ENCODE peak calls at places on chromosomes 2 and 18, in eight cellular contexts. I is K562, M is cardiac muscle cell, O is endothelial cell of umbilical vein, P is right lobe of liver, L is gastrocnemius medialis, B is MM.1S, R is colonic mucosa. E is an unnamed sample.
A peak's percentile ranks its signal among the peaks of the same experiment; 100 is the strongest.

GRCh38 chr2:127413782-127414743 is 4.2 kb upstream of the PROC start:
- DNase-seq in I (no peak), M (peak; percentile 59), O (peak; percentile 74), P (no peak), L (no peak), B (no peak), R (no peak), E (no peak)

GRCh38 chr2:207474871-207475485 is 54.8 kb upstream of the CREB1 start:
- DNase-seq in I (peak; percentile 30), M (peak; percentile 75), O (peak; percentile 67), P (no peak), L (no peak), B (peak; percentile 52), R (peak; percentile 39), E (peak; percentile 59)

GRCh38 chr2:25894135-25894830 is 16.0 kb upstream of the ASXL2 start:
- DNase-seq in I (no peak), M (peak; percentile 77), O (peak; percentile 79), P (peak; percentile 47), L (peak; percentile 20), B (no peak), R (peak; percentile 54), E (peak; percentile 58)

GRCh38 chr2:144132357-144132756 is 387.6 kb downstream of the ZEB2 start:
- DNase-seq in I (no peak), M (no peak), O (no peak), P (no peak), L (no peak), B (no peak), R (no peak), E (no peak)

GRCh38 chr2:238143239-238143951 is 4.9 kb downstream of the KLHL30 start:
- DNase-seq in I (no peak), M (peak; percentile 35), O (no peak), P (no peak), L (peak; percentile 97), B (no peak), R (no peak), E (no peak)

GRCh38 chr2:64695656-64696310 is 42.1 kb upstream of the SERTAD2 start:
- DNase-seq in I (no peak), M (peak; percentile 39), O (peak; percentile 72), P (no peak), L (no peak), B (no peak), R (no peak), E (no peak)

GRCh38 chr2:8546319-8547283 is 135.3 kb upstream of the ID2 start:
- DNase-seq in I (no peak), M (peak; percentile 24), O (no peak), P (no peak), L (peak; percentile 4), B (no peak), R (peak; percentile 20), E (no peak)

GRCh38 chr2:238082858-238083257 is 17.3 kb upstream of the ESPNL start:
- DNase-seq in I (no peak), M (no peak), O (no peak), P (no peak), L (no peak), B (no peak), R (no peak), E (no peak)

GRCh38 chr2:71933467-71934319 is 214.0 kb downstream of the CYP26B1 start:
- DNase-seq in I (peak; percentile 6), M (peak; percentile 67), O (no peak), P (no peak), L (no peak), B (no peak), R (peak; percentile 21), E (no peak)

GRCh38 chr18:2898131-2898640 is 51.4 kb downstream of the EMILIN2 start:
- DNase-seq in I (no peak), M (no peak), O (no peak), P (no peak), L (no peak), B (no peak), R (no peak), E (no peak)

GRCh38 chr18:77147418-77147852 is 14.9 kb upstream of the MBP start:
- DNase-seq in I (no peak), M (no peak), O (peak; percentile 44), P (no peak), L (no peak), B (no peak), R (no peak), E (peak; percentile 67)

GRCh38 chr2:119227346-119227745 is 3.7 kb downstream of the STEAP3 start:
- DNase-seq in I (no peak), M (no peak), O (no peak), P (no peak), L (no peak), B (no peak), R (no peak), E (no peak)

GRCh38 chr18:24114924-24115549 is 23.8 kb upstream of the CABYR start:
- DNase-seq in I (no peak), M (no peak), O (no peak), P (no peak), L (no peak), B (no peak), R (no peak), E (no peak)

GRCh38 chr18:42404151-42404550 is 449.1 kb downstream of the PIK3C3 start:
- DNase-seq in I (no peak), M (no peak), O (no peak), P (no peak), L (no peak), B (no peak), R (no peak), E (no peak)

GRCh38 chr2:191148766-191149165 is 2.0 kb downstream of the STAT4 start:
- DNase-seq in I (no peak), M (no peak), O (no peak), P (no peak), L (no peak), B (no peak), R (no peak), E (no peak)

GRCh38 chr2:163213699-163214098 is 375.1 kb upstream of the KCNH7 start:
- DNase-seq in I (no peak), M (peak; percentile 55), O (no peak), P (no peak), L (no peak), B (peak; percentile 20), R (no peak), E (no peak)

GRCh38 chr18:29160123-29160522 is 983.2 kb upstream of the CDH2 start:
- DNase-seq in I (no peak), M (no peak), O (peak; percentile 12), P (no peak), L (no peak), B (no peak), R (no peak), E (no peak)

GRCh38 chr2:43073373-43073772 is 153.0 kb downstream of the ZFP36L2 start:
- DNase-seq in I (peak; percentile 76), M (peak; percentile 57), O (no peak), P (no peak), L (no peak), B (no peak), R (no peak), E (no peak)
- H3K4me1 ChIP-seq in I (peaks cover 30% of the 10 kb centered on the region), M (peaks cover 25% of the 10 kb centered on the region), O (peaks cover 28% of the 10 kb centered on the region), P (no peaks in the 10 kb centered on the region), L (peaks cover 61% of the 10 kb centered on the region), B (no peaks in the 10 kb centered on the region), R (no peaks in the 10 kb centered on the region), E (peaks cover 38% of the 10 kb centered on the region)

DNA sequence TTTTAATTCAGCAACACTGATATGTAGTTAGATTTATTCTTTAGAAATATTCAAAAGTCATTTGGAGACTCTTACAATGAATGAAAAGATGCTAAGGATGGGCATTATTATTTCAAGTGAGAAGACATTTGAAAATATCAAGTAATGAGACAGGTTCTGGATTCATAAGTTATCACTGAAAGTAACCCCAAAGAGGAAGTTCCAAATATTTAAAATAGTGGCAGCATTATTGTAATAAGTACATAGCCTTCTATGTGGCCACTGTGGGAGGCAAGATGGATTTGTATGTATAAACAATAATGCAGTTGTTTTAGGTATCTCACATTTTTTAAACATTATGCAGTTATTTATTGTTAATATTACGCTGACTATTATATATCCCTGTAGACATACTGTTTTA is 29.7 kb downstream of the ZC3H6 start:
- DNase-seq in I (no peak), M (no peak), O (no peak), P (no peak), L (no peak), B (no peak), R (no peak), E (no peak)
- H3K4me1 ChIP-seq in I (no peaks in the 10 kb centered on the region), M (no peaks in the 10 kb centered on the region), O (peaks cover 28% of the 10 kb centered on the region), P (no peaks in the 10 kb centered on the region), L (no peaks in the 10 kb centered on the region), B (peaks cover 7% of the 10 kb centered on the region), R (no peaks in the 10 kb centered on the region), E (no peaks in the 10 kb centered on the region)

GRCh38 chr2:11746807-11747459 is 501 bp downstream of the LPIN1 start:
- DNase-seq in I (no peak), M (peak; percentile 22), O (peak; percentile 51), P (peak; percentile 28), L (peak; percentile 67), B (peak; percentile 44), R (peak; percentile 66), E (no peak)

GRCh38 chr2:11743846-11744553 is 2.4 kb upstream of the LPIN1 start:
- DNase-seq in I (peak; percentile 96), M (peak; percentile 100), O (peak; percentile 99), P (peak; percentile 94), L (peak; percentile 98), B (peak; percentile 69), R (peak; percentile 96), E (peak; percentile 98)

GRCh38 chr2:11746376-11746806 is at the start of gene LPIN1:
- DNase-seq in I (peak; percentile 92), M (peak; percentile 93), O (peak; percentile 71), P (peak; percentile 93), L (peak; percentile 89), B (peak; percentile 88), R (peak; percentile 91), E (peak; percentile 96)

GRCh38 chr2:11744631-11745394 is 1.6 kb upstream of the LPIN1 start:
- DNase-seq in I (peak; percentile 44), M (peak; percentile 52), O (peak; percentile 37), P (no peak), L (peak; percentile 66), B (peak; percentile 83), R (peak; percentile 38), E (peak; percentile 57)

GRCh38 chr2:11745613-11746375 is 638 bp upstream of the LPIN1 start:
- DNase-seq in I (no peak), M (no peak), O (no peak), P (peak; percentile 34), L (no peak), B (no peak), R (no peak), E (no peak)
- H3K4me1 ChIP-seq in I (peaks cover 69% of the 10 kb centered on the region), M (peaks cover 53% of the 10 kb centered on the region), O (peaks cover 56% of the 10 kb centered on the region), P (peaks cover 31% of the 10 kb centered on the region), L (peaks cover 42% of the 10 kb centered on the region), B (peaks cover 44% of the 10 kb centered on the region), R (peaks cover 21% of the 10 kb centered on the region), E (peaks cover 34% of the 10 kb centered on the region)

DNA sequence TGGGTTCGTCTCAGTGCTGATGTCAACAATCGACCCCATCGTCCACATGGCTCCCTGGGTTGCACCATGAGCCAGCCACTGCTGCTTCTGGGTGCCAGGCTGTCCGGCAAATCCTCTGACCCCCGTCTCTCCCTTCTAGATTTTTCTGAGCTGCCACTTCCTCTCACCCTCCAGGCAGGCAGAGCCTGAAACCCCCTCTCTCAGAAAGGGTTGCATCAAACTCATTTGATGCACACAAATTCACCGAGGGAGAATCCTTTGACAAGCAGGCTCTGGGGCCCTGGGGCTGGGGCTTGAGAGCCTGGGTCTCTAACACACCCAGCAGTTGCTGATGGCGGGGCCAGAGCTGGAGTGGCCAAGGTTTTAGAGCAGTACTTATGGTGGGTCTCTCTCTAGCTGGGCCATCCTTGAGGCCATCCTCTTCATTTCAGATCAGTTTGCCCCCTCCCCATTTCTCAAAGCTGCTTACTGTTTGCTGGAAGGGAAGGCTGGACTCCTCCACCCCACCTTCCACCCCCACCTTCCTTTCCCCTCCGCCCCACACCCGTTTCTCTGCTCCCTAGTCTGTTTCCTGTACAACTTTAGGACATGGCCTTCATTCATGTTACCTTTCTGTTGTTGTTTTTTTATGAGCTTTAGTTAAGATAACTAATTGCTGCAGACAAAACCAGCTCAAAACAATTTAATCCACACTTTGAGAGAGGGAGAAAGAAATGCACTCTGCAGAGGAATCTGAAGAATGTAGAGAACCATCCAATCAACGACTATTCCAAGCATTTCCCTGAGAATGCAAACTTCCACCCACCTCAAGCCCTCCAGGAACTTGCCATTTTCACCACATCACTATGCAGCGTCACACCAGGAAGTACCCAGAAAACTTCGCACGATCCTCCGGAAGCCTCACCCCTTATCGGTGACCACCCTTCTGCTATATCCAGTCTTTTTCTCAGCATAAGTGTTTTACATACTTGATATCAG is 69.5 kb downstream of the ARL4C start:
- DNase-seq in I (no peak), M (peak; percentile 92), O (peak; percentile 75), P (no peak), L (no peak), B (no peak), R (no peak), E (no peak)
- H3K4me1 ChIP-seq in I (no peaks in the 10 kb centered on the region), M (peaks cover 17% of the 10 kb centered on the region), O (peaks cover 27% of the 10 kb centered on the region), P (no peaks in the 10 kb centered on the region), L (no peaks in the 10 kb centered on the region), B (peaks cover 36% of the 10 kb centered on the region), R (peaks cover 6% of the 10 kb centered on the region), E (peaks cover under 1% of the 10 kb centered on the region)